ENCODE peak calls at places on chromosomes 16 and 17, in four cellular contexts. I, F, R and E are unnamed samples.

GRCh38 chr17:78432929-78433727 is 54.7 kb downstream of the PGS1 start:
- DNase-seq in I (no peak), R (no peak), F (no peak), E (no peak)

GRCh38 chr17:43031666-43032065 is 6.6 kb downstream of the RND2 start:
- DNase-seq in I (no peak), F (no peak), R (no peak), E (no peak)

GRCh38 chr17:79758260-79758659 is 19.7 kb upstream of the CBX2 start:
- DNase-seq in F (no peak), R (no peak), I (no peak), E (no peak)

GRCh38 chr17:57604771-57605733 is 140.0 kb downstream of the CCDC182 start:
- DNase-seq in R (peak), I (no peak), F (peak), E (no peak)

GRCh38 chr16:2752850-2753522 is 548 bp downstream of the SRRM2 start:
- DNase-seq in F (peak), I (peak), R (no peak), E (peak)

GRCh38 chr17:75181608-75182318 is 996 bp downstream of the SUMO2 start:
- DNase-seq in F (peak), I (no peak), R (no peak), E (no peak)

GRCh38 chr17:75878174-75878998 is at the start of gene TRIM47:
- DNase-seq in I (no peak), R (peak), F (peak), E (no peak)

GRCh38 chr16:2704983-2705275 is 15.1 kb downstream of the PRSS27 start:
- DNase-seq in F (no peak), R (no peak), I (no peak), E (no peak)

GRCh38 chr17:66682293-66682692 is 152.6 kb upstream of the CACNG5 start:
- DNase-seq in R (no peak), I (no peak), F (no peak), E (no peak)

GRCh38 chr17:69883139-69883538 is 191.9 kb upstream of the KCNJ16 start:
- DNase-seq in R (no peak), I (no peak), F (no peak), E (no peak)

GRCh38 chr17:72150632-72151460 is 30.0 kb downstream of the SOX9 start:
- DNase-seq in I (no peak), R (no peak), F (peak), E (no peak)

GRCh38 chr17:45948881-45949624 is 50.0 kb upstream of the STH start:
- DNase-seq in I (peak), F (peak), R (peak), E (peak)

GRCh38 chr16:20409398-20410152 is at the start of gene ACSM5:
- DNase-seq in F (no peak), I (no peak), R (peak), E (no peak)

GRCh38 chr17:80474933-80475915 is 1.2 kb downstream of the NPTX1 start:
- DNase-seq in F (peak), I (no peak), R (peak), E (no peak)

GRCh38 chr16:17389392-17389791 is 81.4 kb downstream of the XYLT1 start:
- DNase-seq in F (no peak), I (peak), R (no peak), E (no peak)

GRCh38 chr16:21611546-21612384 is 12.4 kb downstream of the METTL9 start:
- DNase-seq in I (no peak), F (peak), R (no peak), E (no peak)

GRCh38 chr17:21140911-21141310 is 14.1 kb downstream of the DHRS7B start:
- DNase-seq in R (no peak), F (no peak), I (no peak), E (no peak)

GRCh38 chr17:70070297-70071027 is 4.6 kb upstream of the KCNJ16 start:
- DNase-seq in I (no peak), R (no peak), F (no peak), E (no peak)

GRCh38 chr16:58280846-58281301 is 14.0 kb downstream of the PRSS54 start:
- DNase-seq in R (no peak), I (no peak), F (no peak), E (no peak)

GRCh38 chr17:4708436-4708835 is 2.0 kb upstream of the ARRB2 start:
- DNase-seq in I (no peak), F (peak), R (no peak), E (no peak)

GRCh38 chr16:53098526-53099317 is 43.9 kb downstream of the CHD9 start:
- DNase-seq in F (peak), R (peak), I (peak), E (no peak)

GRCh38 chr17:45584092-45585036 is 93.8 kb upstream of the PLEKHM1 start:
- DNase-seq in R (peak), F (peak), I (no peak), E (peak)

GRCh38 chr16:82506734-82507133 is 120.0 kb upstream of the CDH13 start:
- DNase-seq in I (no peak), R (no peak), F (no peak), E (no peak)

GRCh38 chr17:47924785-47925676 is 16.3 kb upstream of the PNPO start:
- DNase-seq in I (no peak), R (no peak), F (no peak), E (no peak)

GRCh38 chr17:50360716-50361115 is 12.3 kb downstream of the MRPL27 start:
- DNase-seq in F (no peak), R (no peak), I (no peak), E (no peak)

GRCh38 chr17:53749178-53749577 is 73.5 kb upstream of the KIF2B start:
- DNase-seq in I (no peak), F (peak), R (no peak), E (no peak)

GRCh38 chr16:55540221-55540620 is 26.3 kb upstream of the CAPNS2 start:
- DNase-seq in F (no peak), R (no peak), I (no peak), E (no peak)

GRCh38 chr16:2979669-2980226 is 498 bp downstream of the PKMYT1 start:
- DNase-seq in F (peak), R (peak), I (no peak), E (no peak)

GRCh38 chr17:43584666-43585102 is 38.5 kb upstream of the ETV4 start:
- DNase-seq in F (no peak), R (no peak), I (peak), E (no peak)

GRCh38 chr16:19284207-19284606 is 1.3 kb upstream of the CLEC19A start:
- DNase-seq in R (no peak), F (no peak), I (no peak), E (no peak)

GRCh38 chr16:27083861-27084261 is 17.1 kb downstream of the C16orf82 start:
- DNase-seq in I (no peak), R (no peak), F (peak), E (no peak)

GRCh38 chr17:39601758-39602532 is 5.8 kb downstream of the NEUROD2 start:
- DNase-seq in R (no peak), I (no peak), F (peak), E (no peak)

GRCh38 chr16:85584192-85584757 is 28.8 kb upstream of the GSE1 start:
- DNase-seq in I (no peak), R (no peak), F (no peak), E (no peak)

GRCh38 chr16:62068747-62069146 is 32.5 kb upstream of the CDH8 start:
- DNase-seq in F (peak), I (no peak), R (no peak), E (no peak)

GRCh38 chr17:78359216-78359935 is 501 bp downstream of the SOCS3 start:
- DNase-seq in I (no peak), R (no peak), F (peak), E (no peak)

GRCh38 chr17:41930009-41930832 is at the start of gene ODAD4:
- DNase-seq in F (peak), I (peak), R (peak), E (peak)
- TF ChIP-seq CTCF in F (peak), I (peak), R (peak), E (peak)

GRCh38 chr17:63822537-63822936 is 4.7 kb upstream of the PSMC5 start:
- DNase-seq in R (no peak), F (no peak), I (no peak), E (no peak)

GRCh38 chr17:63821809-63822208 is 5.4 kb upstream of the PSMC5 start:
- DNase-seq in F (no peak), R (no peak), I (no peak), E (no peak)

GRCh38 chr17:63823659-63824331 is 3.4 kb upstream of the PSMC5 start:
- DNase-seq in I (no peak), R (no peak), F (no peak), E (no peak)

GRCh38 chr17:63826468-63827001 is 696 bp upstream of the PSMC5 start:
- DNase-seq in R (peak), F (peak), I (peak), E (no peak)

GRCh38 chr17:63824362-63824761 is 2.9 kb upstream of the PSMC5 start:
- DNase-seq in I (no peak), F (no peak), R (peak), E (no peak)
- TF ChIP-seq CTCF in I (no peak), F (no peak), R (no peak), E (no peak)

GRCh38 chr17:62755139-62755851 is 52.8 kb downstream of the MARCHF10 start:
- DNase-seq in I (no peak), F (no peak), R (no peak), E (no peak)
- TF ChIP-seq CTCF in I (no peak), F (peak), R (no peak), E (no peak)

DNA sequence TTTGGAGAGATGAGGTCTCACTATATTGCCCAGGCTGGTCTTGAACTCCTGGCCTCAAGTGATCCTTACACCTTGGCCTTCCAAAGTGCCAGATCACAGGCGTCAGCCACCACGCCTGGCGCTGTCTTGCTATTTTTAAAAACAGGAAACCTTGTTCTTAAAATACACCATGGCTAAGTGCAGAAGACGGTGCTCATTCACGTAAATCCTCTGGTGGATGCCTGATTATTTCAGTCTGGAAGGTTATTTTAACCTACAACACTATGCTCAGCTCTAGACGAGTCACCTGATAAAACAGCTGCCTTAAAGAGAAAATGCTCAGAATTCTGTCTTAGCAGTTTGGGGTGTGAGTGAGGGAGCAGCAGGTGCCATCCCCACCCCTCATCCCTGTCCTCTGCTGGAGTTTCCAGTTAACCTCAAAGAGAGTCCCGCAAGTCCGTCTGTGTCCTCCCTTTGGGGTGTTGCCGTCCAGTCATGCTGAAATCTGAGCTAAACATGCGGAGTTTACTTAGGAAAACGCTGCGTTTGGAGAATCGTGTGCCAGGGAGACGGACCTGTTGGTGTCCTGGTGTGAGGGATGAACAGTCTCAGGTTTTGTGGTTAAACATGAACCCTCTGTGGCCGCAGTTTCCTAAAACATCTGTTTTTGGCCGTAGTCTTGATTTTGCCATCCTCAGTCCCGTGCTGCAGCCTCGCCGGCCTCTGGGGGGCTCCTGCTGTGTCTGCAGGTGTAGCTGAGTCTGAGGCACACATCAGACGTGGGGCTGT is 17.1 kb downstream of the SPG7 start:
- DNase-seq in I (no peak), F (no peak), R (no peak), E (no peak)
- TF ChIP-seq CTCF in I (no peak), F (no peak), R (no peak), E (no peak)

DNA sequence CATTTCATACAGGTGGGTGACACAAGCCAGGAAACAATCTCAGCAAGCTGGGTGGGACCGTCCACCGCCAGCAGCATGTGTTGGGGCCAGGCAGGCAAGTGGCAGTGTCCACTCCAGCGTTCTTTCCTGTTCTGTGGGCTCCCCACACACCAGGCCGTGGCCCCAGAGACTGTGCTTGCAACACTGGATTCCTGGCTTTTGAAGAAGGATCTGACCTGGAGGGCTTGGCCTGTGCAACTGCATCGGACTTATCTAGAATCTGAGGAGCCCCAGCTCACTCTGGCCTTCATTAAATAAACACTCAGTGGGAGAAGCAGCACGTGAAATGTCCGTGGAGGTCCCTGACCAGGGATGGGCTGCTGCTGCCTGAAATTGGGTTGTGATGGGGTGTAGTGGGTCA is 3.2 kb downstream of the KSR1 start:
- DNase-seq in F (no peak), R (no peak), I (no peak), E (no peak)
- TF ChIP-seq CTCF in F (no peak), R (no peak), I (no peak), E (no peak)

DNA sequence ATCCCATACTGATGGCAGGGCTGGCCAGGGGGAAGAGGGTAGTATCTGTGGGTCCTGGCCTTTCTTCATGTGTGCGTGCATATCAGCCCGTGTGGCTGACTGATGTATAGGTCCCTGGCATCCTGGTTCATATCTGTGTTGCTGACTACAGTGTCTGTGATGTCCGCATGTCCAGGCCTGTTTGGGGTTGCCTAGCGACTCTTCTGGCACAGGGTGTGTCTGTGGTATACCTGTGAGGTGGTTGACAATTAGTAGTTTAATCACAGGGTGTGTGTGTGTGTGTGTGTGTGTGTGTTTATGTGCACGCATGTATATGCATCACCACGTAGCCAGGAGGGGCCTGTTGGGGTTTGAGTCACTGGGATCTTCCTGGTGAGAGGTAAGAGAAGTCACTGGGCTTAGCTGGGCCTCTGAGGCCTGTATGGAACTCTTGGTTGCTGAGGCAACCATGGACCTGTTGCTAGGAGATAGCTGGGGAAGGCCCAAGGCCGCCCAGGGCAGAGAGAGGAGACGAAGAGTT is 634 bp upstream of the TMEM95 start:
- DNase-seq in R (peak), I (peak), F (peak), E (no peak)
- TF ChIP-seq CTCF in R (no peak), I (no peak), F (no peak), E (no peak)

GRCh38 chr16:48365030-48365600 is 20.1 kb downstream of the SIAH1 start:
- DNase-seq in R (no peak), I (no peak), F (no peak), E (no peak)
- TF ChIP-seq CTCF in R (no peak), I (no peak), F (no peak), E (no peak)